ENCODE peak calls at places on chromosomes 4 and X, in eight cellular contexts. T, D, A, H, K, Z, P and V are unnamed samples.
A peak's percentile ranks its signal among the peaks of the same experiment; 100 is the strongest.

GRCh38 chrX:134476284-134476683 is 16.3 kb downstream of the HPRT1 start:
- DNase-seq in A (no peak), K (no peak), D (no peak), H (no peak), T (no peak), Z (no peak), P (no peak), V (no peak)

GRCh38 chr4:138677212-138677611 is 338.4 kb upstream of the NOCT start:
- DNase-seq in A (no peak), K (no peak), P (no peak), H (no peak), Z (no peak), D (no peak), T (no peak), V (no peak)

GRCh38 chr4:147789596-147789995 is 57.7 kb downstream of the ARHGAP10 start:
- DNase-seq in H (no peak), Z (no peak), P (no peak), K (no peak), A (no peak), T (no peak), D (no peak), V (no peak)

GRCh38 chrX:17183566-17183965 is 191.4 kb upstream of the NHS start:
- DNase-seq in T (no peak), H (no peak), K (no peak), P (no peak), A (no peak), Z (no peak), D (no peak), V (peak; percentile 3)

GRCh38 chr4:165185448-165185847 is 21.9 kb upstream of the KLHL2 start:
- DNase-seq in Z (no peak), H (no peak), K (no peak), A (no peak), D (no peak), P (no peak), T (no peak), V (no peak)

GRCh38 chr4:60805500-60806313 is 394.4 kb upstream of the ADGRL3 start:
- DNase-seq in Z (no peak), D (peak; percentile 23), K (no peak), P (peak; percentile 56), H (no peak), T (peak; percentile 47), A (peak; percentile 4), V (peak; percentile 78)

GRCh38 chrX:100449696-100450606 is 39.9 kb upstream of the PCDH19 start:
- DNase-seq in H (no peak), P (no peak), A (peak; percentile 1), D (no peak), T (peak; percentile 25), K (no peak), Z (no peak), V (peak; percentile 22)

GRCh38 chr4:7557447-7557846 is 122.7 kb upstream of the PSAPL1 start:
- DNase-seq in D (no peak), K (no peak), H (no peak), A (no peak), T (peak; percentile 54), P (no peak), Z (no peak), V (peak; percentile 84)

GRCh38 chrX:86133761-86134160 is 14.5 kb upstream of the DACH2 start:
- DNase-seq in T (no peak), H (no peak), P (no peak), Z (no peak), K (no peak), D (no peak), A (peak; percentile 10), V (no peak)

GRCh38 chr4:19739101-19739651 is 512.5 kb upstream of the SLIT2 start:
- DNase-seq in P (no peak), T (peak; percentile 91), Z (no peak), K (no peak), A (no peak), H (no peak), D (peak; percentile 9), V (peak; percentile 84)

GRCh38 chrX:118226060-118226428 is 109.4 kb upstream of the KLHL13 start:
- DNase-seq in D (no peak), P (no peak), H (no peak), K (peak; percentile 5), A (no peak), Z (no peak), T (peak; percentile 45), V (peak; percentile 45)

GRCh38 chrX:104707572-104707971 is 141.6 kb downstream of the IL1RAPL2 start:
- DNase-seq in D (no peak), T (peak; percentile 62), K (no peak), A (no peak), Z (no peak), P (no peak), H (no peak), V (peak; percentile 61)

GRCh38 chr4:21447320-21448055 is 501.1 kb downstream of the KCNIP4 start:
- DNase-seq in H (no peak), A (no peak), T (peak; percentile 91), D (no peak), K (no peak), P (peak; percentile 73), Z (no peak), V (peak; percentile 28)

GRCh38 chrX:48703642-48704481 is 7.3 kb downstream of the SUV39H1 start:
- DNase-seq in D (no peak), P (peak; percentile 66), H (no peak), Z (no peak), K (no peak), A (no peak), T (peak; percentile 94), V (peak; percentile 90)

GRCh38 chr4:88582493-88582892 is 9.8 kb upstream of the HERC3 start:
- DNase-seq in Z (no peak), D (no peak), K (no peak), H (no peak), T (peak; percentile 73), P (no peak), A (no peak), V (no peak)

GRCh38 chrX:29461039-29461438 is 754.3 kb upstream of the MAGEB2 start:
- DNase-seq in Z (no peak), T (peak; percentile 1), P (no peak), D (no peak), H (no peak), K (no peak), A (no peak), V (no peak)